ENCODE peak calls at places on chromosomes 13 and 19, in eight cellular contexts. E is heart left ventricle, B is neural progenitor cell, X is lung, U is cardiac muscle cell, M is A549, O is pancreas, S is tibial nerve. A is an unnamed sample.

GRCh38 chr13:75135325-75135825 is 346.6 kb downstream of the TBC1D4 start:
- DNase-seq in E (no peak), B (no peak), X (no peak), U (no peak), M (no peak), O (no peak), S (no peak), A (no peak)

GRCh38 chr19:47699360-47699917 is 13.8 kb upstream of the EHD2 start:
- DNase-seq in E (no peak), B (peak; percentile 77), X (no peak), U (peak; percentile 60), M (peak; percentile 93), O (no peak), S (no peak), A (peak; percentile 48)

GRCh38 chr19:17076539-17076919 is 952 bp downstream of the MYO9B start:
- DNase-seq in E (no peak), B (peak; percentile 29), X (no peak), U (no peak), M (no peak), O (no peak), S (no peak), A (no peak)

GRCh38 chr19:769610-770009 is 18.7 kb downstream of the MISP start:
- DNase-seq in E (no peak), B (no peak), X (no peak), U (no peak), M (no peak), O (no peak), S (no peak), A (no peak)

GRCh38 chr13:48478401-48478800 is 54.5 kb downstream of the RCBTB2 start:
- DNase-seq in E (no peak), B (no peak), X (no peak), U (no peak), M (no peak), O (no peak), S (no peak), A (no peak)

GRCh38 chr19:1808395-1808731 is 3.7 kb downstream of the ATP8B3 start:
- DNase-seq in E (no peak), B (no peak), X (no peak), U (no peak), M (no peak), O (no peak), S (no peak), A (no peak)

GRCh38 chr19:38395381-38396127 is 7.1 kb downstream of the SPRED3 start:
- DNase-seq in E (no peak), B (peak; percentile 1), X (no peak), U (no peak), M (no peak), O (no peak), S (no peak), A (no peak)

GRCh38 chr19:30877591-30878230 is 471.5 kb downstream of the TSHZ3 start:
- DNase-seq in E (no peak), B (no peak), X (no peak), U (no peak), M (no peak), O (no peak), S (no peak), A (peak; percentile 40)

GRCh38 chr13:108288741-108289140 is 19.2 kb downstream of the TNFSF13B start:
- DNase-seq in E (no peak), B (no peak), X (no peak), U (no peak), M (no peak), O (no peak), S (no peak), A (no peak)

GRCh38 chr13:27953671-27954405 is 15.3 kb downstream of the CDX2 start:
- DNase-seq in E (peak; percentile 59), B (peak; percentile 95), X (peak; percentile 66), U (peak; percentile 91), M (peak; percentile 57), O (peak; percentile 83), S (peak; percentile 43), A (peak; percentile 22)

GRCh38 chr13:19845758-19846157 is 17.7 kb downstream of the ZMYM5 start:
- DNase-seq in E (no peak), B (no peak), X (no peak), U (no peak), M (peak; percentile 78), O (no peak), S (no peak), A (no peak)

GRCh38 chr19:38977445-38978314 is 2.1 kb upstream of the FBXO17 start:
- DNase-seq in E (no peak), B (no peak), X (no peak), U (no peak), M (no peak), O (no peak), S (no peak), A (no peak)

DNA sequence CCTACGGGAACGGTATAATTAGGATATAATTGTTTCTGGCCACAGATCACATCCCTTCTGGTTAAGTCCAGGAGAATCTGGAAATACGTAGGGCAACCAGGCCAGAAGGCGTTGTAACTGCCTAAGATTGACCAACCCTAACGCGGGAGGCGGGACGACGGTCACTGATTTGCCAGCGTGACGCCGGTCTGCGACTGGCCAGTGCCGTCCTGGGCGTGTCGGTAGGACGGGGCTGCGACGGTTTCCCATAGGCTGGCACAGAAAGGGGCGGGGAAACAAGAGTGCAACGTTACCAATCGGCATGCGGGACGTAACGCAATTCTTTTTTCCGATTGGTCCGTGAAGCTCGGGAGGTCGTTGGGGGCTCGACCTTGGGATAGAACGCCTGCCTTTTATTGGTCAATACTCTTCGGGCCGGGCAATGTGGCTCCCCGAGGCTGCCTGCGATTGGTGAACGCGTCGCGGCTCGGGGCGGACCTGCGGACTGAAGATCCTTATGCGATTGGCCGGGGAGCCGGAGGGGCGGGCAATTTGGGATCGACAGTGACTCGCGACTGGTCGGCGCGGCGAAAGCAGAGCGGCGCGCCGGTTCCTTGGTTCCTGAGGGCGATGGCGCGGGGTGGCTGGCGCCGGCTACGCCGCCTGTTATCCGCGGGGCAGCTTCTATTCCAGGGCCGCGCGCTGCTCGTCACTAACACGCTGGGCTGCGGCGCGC is at the start of gene MPV17L2:
- DNase-seq in E (peak; percentile 100), B (peak; percentile 100), X (peak; percentile 100), U (peak; percentile 100), M (peak; percentile 70), O (peak; percentile 100), S (peak; percentile 99), A (peak; percentile 100)
- H3K27ac ChIP-seq in E (peak within 1 kb of the TSS; percentile 94), B (peak within 1 kb of the TSS; percentile 76), X (peak within 1 kb of the TSS; percentile 94), U (peak within 1 kb of the TSS; percentile 74), M (peak within 1 kb of the TSS; percentile 87), O (peak within 1 kb of the TSS; percentile 89), S (peak within 1 kb of the TSS; percentile 95), A (peak within 1 kb of the TSS; percentile 94)

DNA sequence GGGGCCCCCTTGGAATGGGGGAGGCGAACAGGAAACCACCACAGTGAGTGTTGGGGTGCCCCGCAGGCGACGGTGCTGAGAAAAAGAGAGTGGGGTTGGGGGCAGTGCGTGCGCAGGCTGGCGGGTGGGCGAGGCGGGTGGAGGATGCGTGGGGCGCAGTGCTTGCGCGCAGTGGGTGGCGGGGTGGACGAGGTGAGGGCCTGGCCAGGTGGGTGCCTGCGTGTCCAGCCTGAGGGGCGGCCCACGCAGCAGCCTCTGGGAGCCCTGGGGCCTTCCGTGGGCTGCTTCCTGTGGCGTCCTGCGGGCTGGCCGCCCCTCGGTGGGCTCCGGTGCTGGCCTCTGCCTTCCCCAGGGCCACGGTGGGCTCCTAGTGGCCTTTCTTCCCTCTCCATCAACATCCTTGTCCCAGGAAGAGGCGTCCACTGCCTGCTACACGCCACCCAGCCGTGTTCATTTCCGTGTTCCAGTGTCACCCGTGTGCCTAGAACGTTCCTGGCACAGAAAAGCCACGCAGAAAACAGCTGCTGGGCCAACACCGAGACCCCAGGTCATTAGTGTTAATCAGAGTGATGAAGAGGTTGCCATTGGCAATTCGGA is 7.1 kb downstream of the ATP11A start:
- DNase-seq in E (no peak), B (no peak), X (no peak), U (no peak), M (no peak), O (no peak), S (no peak), A (no peak)
- H3K27ac ChIP-seq in E (no peak overlapping the region), B (no peak overlapping the region), X (peak overlapping the region; percentile 71), U (no peak overlapping the region), M (no peak overlapping the region), O (no peak overlapping the region), S (no peak overlapping the region), A (no peak overlapping the region)

GRCh38 chr19:19336597-19336996 is 16.0 kb downstream of the MAU2 start:
- DNase-seq in E (no peak), B (no peak), X (no peak), U (no peak), M (no peak), O (no peak), S (no peak), A (no peak)
- H3K27ac ChIP-seq in E (no peak overlapping the region), B (no peak overlapping the region), X (no peak overlapping the region), U (no peak overlapping the region), M (no peak overlapping the region), O (no peak overlapping the region), S (no peak overlapping the region), A (no peak overlapping the region)

GRCh38 chr19:13864513-13865242 is 12.3 kb upstream of the NANOS3 start:
- DNase-seq in E (no peak), B (no peak), X (no peak), U (peak; percentile 36), M (no peak), O (no peak), S (no peak), A (no peak)
- H3K27ac ChIP-seq in E (peak overlapping the region; percentile 20), B (no peak overlapping the region), X (peak overlapping the region; percentile 12), U (no peak overlapping the region), M (peak overlapping the region; percentile 96), O (no peak overlapping the region), S (no peak overlapping the region), A (no peak overlapping the region)

GRCh38 chr19:41554902-41555301 is 21.1 kb upstream of the CEACAM21 start:
- DNase-seq in E (no peak), B (no peak), X (no peak), U (no peak), M (no peak), O (no peak), S (no peak), A (no peak)
- H3K27ac ChIP-seq in E (peak overlapping the region; percentile 4), B (no peak overlapping the region), X (no peak overlapping the region), U (no peak overlapping the region), M (no peak overlapping the region), O (no peak overlapping the region), S (no peak overlapping the region), A (no peak overlapping the region)